ENCODE peak calls at places on chromosomes 1 and 21, in five cellular contexts. O is adrenal gland, M is MCF 10A, Y is RWPE1, P is HL-60. H is an unnamed sample.
A peak's percentile ranks its signal among the peaks of the same experiment; 100 is the strongest.

GRCh38 chr21:35678393-35678792 is 381.9 kb downstream of the SETD4 start:
- DNase-seq in M (no peak), P (no peak), O (no peak), Y (no peak), H (no peak)

GRCh38 chr1:200359610-200360163 is 50.1 kb downstream of the ZNF281 start:
- DNase-seq in O (no peak), M (peak; percentile 57), Y (no peak), P (peak; percentile 67), H (no peak)

GRCh38 chr1:227771771-227772170 is 36.5 kb downstream of the SNAP47 start:
- DNase-seq in P (no peak), M (no peak), Y (no peak), O (no peak), H (no peak)

GRCh38 chr1:54904476-54905048 is 17.6 kb upstream of the DHCR24 start:
- DNase-seq in Y (peak; percentile 50), M (peak; percentile 35), O (no peak), P (no peak), H (no peak)

GRCh38 chr1:61797045-61797755 is 54.9 kb downstream of the PATJ start:
- DNase-seq in M (peak; percentile 6), P (no peak), O (no peak), Y (no peak), H (no peak)

GRCh38 chr1:88946845-88947244 is 45.6 kb downstream of the KYAT3 start:
- DNase-seq in Y (no peak), P (peak; percentile 2), M (no peak), O (no peak), H (no peak)

GRCh38 chr1:107432108-107432507 is 291.3 kb downstream of the NTNG1 start:
- DNase-seq in M (no peak), Y (no peak), O (no peak), P (no peak), H (no peak)

GRCh38 chr21:46661211-46661625 is 25.7 kb downstream of the PRMT2 start:
- DNase-seq in P (peak; percentile 26), M (peak; percentile 36), O (peak; percentile 57), Y (peak; percentile 83), H (peak; percentile 67)

GRCh38 chr1:204213668-204214662 is at the start of gene GOLT1A:
- DNase-seq in M (peak; percentile 93), P (peak; percentile 51), Y (peak; percentile 67), O (peak; percentile 72), H (peak; percentile 60)

GRCh38 chr1:225462429-225462713 is 34.5 kb upstream of the LBR start:
- DNase-seq in O (no peak), P (no peak), M (no peak), Y (no peak), H (no peak)

GRCh38 chr1:39006287-39006686 is 15.2 kb downstream of the AKIRIN1 start:
- DNase-seq in Y (no peak), M (no peak), O (no peak), P (no peak), H (no peak)

GRCh38 chr1:26350701-26351590 is 3.0 kb downstream of the CRYBG2 start:
- DNase-seq in M (no peak), Y (no peak), O (no peak), P (no peak), H (peak; percentile 51)

GRCh38 chr1:115833806-115834205 is 7.1 kb downstream of the NHLH2 start:
- DNase-seq in Y (no peak), P (no peak), O (no peak), M (no peak), H (peak; percentile 36)

GRCh38 chr1:59083946-59084865 is 212.7 kb upstream of the FGGY start:
- DNase-seq in O (peak; percentile 48), Y (no peak), M (no peak), P (no peak), H (peak; percentile 48)

GRCh38 chr1:6497215-6497866 is 5.9 kb upstream of the PLEKHG5 start:
- DNase-seq in P (peak; percentile 18), Y (peak; percentile 67), M (no peak), O (peak; percentile 80), H (peak; percentile 50)

GRCh38 chr1:202505356-202505755 is 156.9 kb downstream of the PPP1R12B start:
- DNase-seq in P (no peak), M (peak; percentile 59), Y (no peak), O (no peak), H (no peak)

GRCh38 chr1:202498542-202498941 is 150.0 kb downstream of the PPP1R12B start:
- DNase-seq in O (no peak), M (no peak), Y (no peak), P (no peak), H (no peak)

GRCh38 chr1:202501281-202501680 is 152.8 kb downstream of the PPP1R12B start:
- DNase-seq in P (no peak), M (peak; percentile 64), Y (peak; percentile 21), O (no peak), H (no peak)
- TF ChIP-seq CTCF in P (peak; percentile 3), M (peak; percentile 89), Y (peak; percentile 56), O (peak; percentile 62), H (no peak)

GRCh38 chr1:152497273-152497672 is 13.3 kb upstream of the LCE5A start:
- DNase-seq in M (peak; percentile 77), P (peak; percentile 17), Y (no peak), O (no peak), H (peak; percentile 45)

DNA sequence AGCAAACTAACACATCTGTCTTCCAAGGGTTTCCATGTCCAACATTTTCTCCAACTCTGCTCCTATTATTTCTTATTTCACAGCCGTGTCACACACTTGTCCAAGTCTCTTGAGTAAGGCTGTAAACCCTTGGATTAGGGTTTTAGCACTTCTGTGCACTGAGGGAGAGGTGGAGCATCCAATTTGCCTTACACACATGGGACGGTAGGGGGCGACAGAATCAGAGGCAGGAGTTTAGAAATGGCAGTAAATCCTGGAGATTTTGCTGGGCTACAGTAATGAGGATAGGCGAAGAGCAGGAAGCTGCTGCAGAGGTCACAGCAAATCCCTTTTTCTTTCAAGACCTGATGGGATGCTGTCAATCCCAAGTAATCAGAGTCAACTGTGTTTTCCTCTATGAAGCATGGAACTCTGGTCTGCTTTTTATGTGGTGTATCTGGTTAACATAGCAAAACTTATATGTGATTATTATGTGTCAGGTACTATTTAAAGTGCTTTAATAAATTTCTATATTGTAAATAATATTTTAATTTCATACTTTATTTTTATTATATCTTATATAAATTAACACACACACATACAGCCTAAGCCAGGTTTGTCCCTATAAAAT is 15.4 kb upstream of the LCE5A start:
- DNase-seq in P (peak; percentile 68), Y (no peak), O (no peak), M (peak; percentile 78), H (peak; percentile 63)
- TF ChIP-seq CTCF in P (peak; percentile 72), Y (peak; percentile 57), O (no peak), M (peak; percentile 66), H (peak; percentile 71)

DNA sequence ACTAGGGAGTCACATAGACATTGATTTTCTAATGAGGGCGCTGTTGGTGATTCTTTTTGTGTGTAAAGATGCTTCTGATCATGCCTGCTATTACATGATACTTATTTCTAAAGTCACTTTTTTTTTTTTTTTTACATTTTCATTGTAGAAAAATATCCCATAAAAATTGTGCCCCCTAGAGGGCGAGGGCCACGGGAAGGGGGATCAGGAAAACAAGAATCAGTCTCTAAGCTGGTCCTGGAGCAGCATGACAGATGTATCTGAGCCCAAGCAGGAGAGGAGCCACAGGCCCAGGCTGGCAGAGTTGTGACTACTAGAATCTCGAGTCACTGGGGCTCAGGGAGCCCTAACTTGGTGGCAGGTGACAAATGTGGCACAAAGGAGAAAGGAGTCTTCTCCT is 28.1 kb downstream of the ZSCAN20 start:
- DNase-seq in O (no peak), M (no peak), Y (no peak), P (no peak), H (peak; percentile 36)
- TF ChIP-seq CTCF in O (no peak), M (no peak), Y (no peak), P (no peak), H (peak; percentile 50)

GRCh38 chr1:118186026-118186425 is 998 bp upstream of the SPAG17 start:
- DNase-seq in M (no peak), O (no peak), P (no peak), Y (no peak), H (no peak)

GRCh38 chr1:118184737-118185082 is 318 bp downstream of the SPAG17 start:
- DNase-seq in P (no peak), M (no peak), O (no peak), Y (no peak), H (no peak)

DNA sequence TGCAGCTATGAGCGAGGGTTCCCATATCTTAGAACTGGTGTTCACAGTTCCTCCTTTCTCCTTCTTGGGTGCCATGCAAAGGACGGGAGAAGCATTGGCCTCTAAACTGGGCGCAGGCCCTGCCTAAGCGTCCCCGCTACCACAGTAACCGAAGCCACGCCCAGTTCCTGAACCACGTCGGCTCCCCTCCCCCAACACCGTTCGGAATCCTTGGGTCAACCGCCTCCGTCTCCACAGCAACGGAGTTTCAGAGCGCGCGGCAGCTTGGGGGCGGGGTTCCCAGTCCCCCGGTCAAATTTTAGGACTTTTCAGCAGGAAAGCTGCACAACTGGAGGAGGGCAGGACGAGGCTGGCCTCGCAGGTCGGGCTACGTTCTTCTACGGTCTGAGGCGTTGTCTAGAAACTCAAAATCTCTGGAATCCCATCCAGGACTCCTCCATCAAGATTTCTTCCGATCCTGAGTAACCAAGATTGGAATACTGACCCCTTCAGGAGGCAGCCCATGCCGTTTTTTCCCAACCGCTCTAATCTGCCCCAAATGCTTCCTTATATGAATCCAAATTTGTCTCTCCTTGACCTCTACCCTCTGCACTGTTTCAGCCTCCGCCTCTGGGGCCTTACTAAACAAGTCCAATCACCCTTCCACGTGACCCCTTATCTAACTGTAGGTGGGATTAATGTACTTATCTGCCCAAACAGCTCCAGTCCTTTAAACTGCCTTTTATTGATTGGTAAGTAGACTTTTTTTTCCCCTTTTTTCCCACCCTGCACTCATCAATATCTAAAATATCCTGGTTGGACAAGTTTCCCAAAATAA is at the start of gene SPAG17:
- DNase-seq in M (no peak), Y (no peak), O (peak; percentile 75), P (peak; percentile 1), H (peak; percentile 89)
- TF ChIP-seq CTCF in M (no peak), Y (no peak), O (no peak), P (no peak), H (no peak)

DNA sequence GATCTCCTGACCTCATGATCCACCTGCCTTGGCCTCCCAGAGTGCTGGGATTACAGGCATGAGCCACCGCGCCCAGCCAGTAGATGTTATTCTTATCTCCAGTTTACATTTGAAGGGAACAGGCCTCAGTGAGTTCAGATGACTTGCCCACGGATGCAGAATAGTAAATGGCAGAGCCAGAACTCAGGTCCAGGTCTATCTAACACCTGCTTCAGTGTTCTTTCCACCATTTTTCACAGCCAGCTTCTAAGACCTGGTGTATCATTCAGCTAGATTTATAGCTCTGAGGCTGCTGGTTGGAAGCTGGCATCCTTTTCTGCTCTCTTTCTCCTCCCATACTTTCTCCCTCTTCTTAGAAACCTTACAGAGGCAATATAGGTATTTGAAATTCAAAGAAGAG is 10.8 kb downstream of the FABP3 start:
- DNase-seq in Y (no peak), M (no peak), P (no peak), O (no peak), H (no peak)
- TF ChIP-seq CTCF in Y (no peak), M (no peak), P (no peak), O (no peak), H (no peak)